ENCODE peak calls at places on chromosomes 7 and 10, in eight cellular contexts. One of them, this sample, is unnamed.

GRCh38 chr7:36019966-36020365 is 133.1 kb upstream of the EEPD1 start:
- DNase-seq in cardiac fibroblast: no peak
- DNase-seq in colonic mucosa: no peak
- DNase-seq in foreskin keratinocyte: no peak
- DNase-seq in endothelial cell: no peak
- DNase-seq in tibial nerve: no peak
- DNase-seq in tibial artery: no peak
- DNase-seq in fibroblast of mammary gland: no peak
- DNase-seq in this sample: peak; percentile 18

GRCh38 chr7:135771961-135772638 is 23.5 kb upstream of the FAM180A start:
- DNase-seq in cardiac fibroblast: peak; percentile 60
- DNase-seq in colonic mucosa: no peak
- DNase-seq in foreskin keratinocyte: peak; percentile 58
- DNase-seq in endothelial cell: no peak
- DNase-seq in tibial nerve: no peak
- DNase-seq in tibial artery: no peak
- DNase-seq in fibroblast of mammary gland: peak; percentile 79
- DNase-seq in this sample: no peak

GRCh38 chr10:79139124-79139835 is 70.5 kb downstream of the ZMIZ1 start:
- DNase-seq in cardiac fibroblast: peak; percentile 84
- DNase-seq in colonic mucosa: no peak
- DNase-seq in foreskin keratinocyte: no peak
- DNase-seq in endothelial cell: no peak
- DNase-seq in tibial nerve: peak; percentile 27
- DNase-seq in tibial artery: peak; percentile 77
- DNase-seq in fibroblast of mammary gland: peak; percentile 93
- DNase-seq in this sample: no peak

GRCh38 chr10:87675396-87676376 is 16.0 kb downstream of the PAPSS2 start:
- DNase-seq in cardiac fibroblast: peak; percentile 79
- DNase-seq in colonic mucosa: no peak
- DNase-seq in foreskin keratinocyte: peak; percentile 89
- DNase-seq in endothelial cell: no peak
- DNase-seq in tibial nerve: no peak
- DNase-seq in tibial artery: no peak
- DNase-seq in fibroblast of mammary gland: peak; percentile 68
- DNase-seq in this sample: no peak

GRCh38 chr10:84097787-84098353 is 41.4 kb upstream of the GHITM start:
- DNase-seq in cardiac fibroblast: peak; percentile 62
- DNase-seq in colonic mucosa: no peak
- DNase-seq in foreskin keratinocyte: peak; percentile 4
- DNase-seq in endothelial cell: no peak
- DNase-seq in tibial nerve: no peak
- DNase-seq in tibial artery: no peak
- DNase-seq in fibroblast of mammary gland: peak; percentile 43
- DNase-seq in this sample: no peak

GRCh38 chr10:58435297-58435696 is 50.1 kb downstream of the TFAM start:
- DNase-seq in cardiac fibroblast: peak; percentile 96
- DNase-seq in colonic mucosa: no peak
- DNase-seq in foreskin keratinocyte: peak; percentile 89
- DNase-seq in endothelial cell: no peak
- DNase-seq in tibial nerve: no peak
- DNase-seq in tibial artery: peak; percentile 88
- DNase-seq in fibroblast of mammary gland: peak; percentile 98
- DNase-seq in this sample: no peak

GRCh38 chr10:38038107-38038931 is 27.8 kb downstream of the ZNF33A start:
- DNase-seq in cardiac fibroblast: no peak
- DNase-seq in colonic mucosa: no peak
- DNase-seq in foreskin keratinocyte: no peak
- DNase-seq in endothelial cell: no peak
- DNase-seq in tibial nerve: no peak
- DNase-seq in tibial artery: no peak
- DNase-seq in fibroblast of mammary gland: no peak
- DNase-seq in this sample: no peak

GRCh38 chr7:73770002-73770859 is at the start of gene CLDN3:
- DNase-seq in cardiac fibroblast: no peak
- DNase-seq in colonic mucosa: peak; percentile 95
- DNase-seq in foreskin keratinocyte: no peak
- DNase-seq in endothelial cell: peak; percentile 9
- DNase-seq in tibial nerve: no peak
- DNase-seq in tibial artery: no peak
- DNase-seq in fibroblast of mammary gland: no peak
- DNase-seq in this sample: peak; percentile 77

GRCh38 chr10:64039208-64039607 is 518.0 kb downstream of the REEP3 start:
- DNase-seq in cardiac fibroblast: no peak
- DNase-seq in colonic mucosa: no peak
- DNase-seq in foreskin keratinocyte: no peak
- DNase-seq in endothelial cell: no peak
- DNase-seq in tibial nerve: no peak
- DNase-seq in tibial artery: no peak
- DNase-seq in fibroblast of mammary gland: no peak
- DNase-seq in this sample: no peak

GRCh38 chr10:102670871-102671434 is 26.7 kb downstream of the TRIM8 start:
- DNase-seq in cardiac fibroblast: no peak
- DNase-seq in colonic mucosa: no peak
- DNase-seq in foreskin keratinocyte: no peak
- DNase-seq in endothelial cell: no peak
- DNase-seq in tibial nerve: no peak
- DNase-seq in tibial artery: no peak
- DNase-seq in fibroblast of mammary gland: no peak
- DNase-seq in this sample: no peak

GRCh38 chr10:96978621-96979154 is 146.6 kb downstream of the LCOR start:
- DNase-seq in cardiac fibroblast: no peak
- DNase-seq in colonic mucosa: no peak
- DNase-seq in foreskin keratinocyte: no peak
- DNase-seq in endothelial cell: no peak
- DNase-seq in tibial nerve: no peak
- DNase-seq in tibial artery: no peak
- DNase-seq in fibroblast of mammary gland: no peak
- DNase-seq in this sample: no peak

GRCh38 chr7:131365876-131366275 is 38.2 kb downstream of the MKLN1 start:
- DNase-seq in cardiac fibroblast: peak; percentile 74
- DNase-seq in colonic mucosa: no peak
- DNase-seq in foreskin keratinocyte: no peak
- DNase-seq in endothelial cell: no peak
- DNase-seq in tibial nerve: no peak
- DNase-seq in tibial artery: no peak
- DNase-seq in fibroblast of mammary gland: peak; percentile 51
- DNase-seq in this sample: no peak

GRCh38 chr10:113053881-113054280 is 103.8 kb downstream of the TCF7L2 start:
- DNase-seq in cardiac fibroblast: no peak
- DNase-seq in colonic mucosa: no peak
- DNase-seq in foreskin keratinocyte: peak; percentile 65
- DNase-seq in endothelial cell: peak; percentile 55
- DNase-seq in tibial nerve: no peak
- DNase-seq in tibial artery: no peak
- DNase-seq in fibroblast of mammary gland: no peak
- DNase-seq in this sample: no peak

GRCh38 chr7:1915326-1915725 is 245.2 kb downstream of the ELFN1 start:
- DNase-seq in cardiac fibroblast: no peak
- DNase-seq in colonic mucosa: no peak
- DNase-seq in foreskin keratinocyte: no peak
- DNase-seq in endothelial cell: no peak
- DNase-seq in tibial nerve: no peak
- DNase-seq in tibial artery: no peak
- DNase-seq in fibroblast of mammary gland: no peak
- DNase-seq in this sample: no peak

GRCh38 chr7:120165231-120165630 is 107.7 kb upstream of the KCND2 start:
- DNase-seq in cardiac fibroblast: no peak
- DNase-seq in colonic mucosa: no peak
- DNase-seq in foreskin keratinocyte: no peak
- DNase-seq in endothelial cell: no peak
- DNase-seq in tibial nerve: no peak
- DNase-seq in tibial artery: no peak
- DNase-seq in fibroblast of mammary gland: peak; percentile 39
- DNase-seq in this sample: no peak

GRCh38 chr7:86814980-86815379 is 171.3 kb downstream of the GRM3 start:
- DNase-seq in cardiac fibroblast: no peak
- DNase-seq in colonic mucosa: no peak
- DNase-seq in foreskin keratinocyte: peak; percentile 6
- DNase-seq in endothelial cell: peak; percentile 28
- DNase-seq in tibial nerve: no peak
- DNase-seq in tibial artery: no peak
- DNase-seq in fibroblast of mammary gland: peak; percentile 7
- DNase-seq in this sample: no peak

GRCh38 chr10:92756233-92757065 is 66.7 kb downstream of the HHEX start:
- DNase-seq in cardiac fibroblast: peak; percentile 44
- DNase-seq in colonic mucosa: no peak
- DNase-seq in foreskin keratinocyte: no peak
- DNase-seq in endothelial cell: peak; percentile 41
- DNase-seq in tibial nerve: no peak
- DNase-seq in tibial artery: no peak
- DNase-seq in fibroblast of mammary gland: no peak
- DNase-seq in this sample: no peak

GRCh38 chr10:119817991-119818888 is 54.4 kb downstream of the MCMBP start:
- DNase-seq in cardiac fibroblast: peak; percentile 65
- DNase-seq in colonic mucosa: peak; percentile 27
- DNase-seq in foreskin keratinocyte: peak; percentile 42
- DNase-seq in endothelial cell: peak; percentile 94
- DNase-seq in tibial nerve: peak; percentile 33
- DNase-seq in tibial artery: peak; percentile 32
- DNase-seq in fibroblast of mammary gland: peak; percentile 62
- DNase-seq in this sample: peak; percentile 94

GRCh38 chr10:42836096-42836495 is 53.5 kb downstream of the BMS1 start:
- DNase-seq in cardiac fibroblast: no peak
- DNase-seq in colonic mucosa: no peak
- DNase-seq in foreskin keratinocyte: no peak
- DNase-seq in endothelial cell: peak; percentile 10
- DNase-seq in tibial nerve: no peak
- DNase-seq in tibial artery: no peak
- DNase-seq in fibroblast of mammary gland: no peak
- DNase-seq in this sample: no peak

GRCh38 chr10:42836771-42837468 is 54.3 kb downstream of the BMS1 start:
- DNase-seq in cardiac fibroblast: peak; percentile 21
- DNase-seq in colonic mucosa: no peak
- DNase-seq in foreskin keratinocyte: peak; percentile 38
- DNase-seq in endothelial cell: no peak
- DNase-seq in tibial nerve: no peak
- DNase-seq in tibial artery: no peak
- DNase-seq in fibroblast of mammary gland: peak; percentile 12
- DNase-seq in this sample: no peak
- TF ChIP-seq CTCF in cardiac fibroblast: peak; percentile 4
- TF ChIP-seq CTCF in colonic mucosa: no peak
- TF ChIP-seq CTCF in foreskin keratinocyte: peak; percentile 45
- TF ChIP-seq CTCF in endothelial cell: no peak
- TF ChIP-seq CTCF in tibial nerve: no peak
- TF ChIP-seq CTCF in tibial artery: no peak
- TF ChIP-seq CTCF in fibroblast of mammary gland: peak; percentile 4
- TF ChIP-seq CTCF in this sample: no peak

DNA sequence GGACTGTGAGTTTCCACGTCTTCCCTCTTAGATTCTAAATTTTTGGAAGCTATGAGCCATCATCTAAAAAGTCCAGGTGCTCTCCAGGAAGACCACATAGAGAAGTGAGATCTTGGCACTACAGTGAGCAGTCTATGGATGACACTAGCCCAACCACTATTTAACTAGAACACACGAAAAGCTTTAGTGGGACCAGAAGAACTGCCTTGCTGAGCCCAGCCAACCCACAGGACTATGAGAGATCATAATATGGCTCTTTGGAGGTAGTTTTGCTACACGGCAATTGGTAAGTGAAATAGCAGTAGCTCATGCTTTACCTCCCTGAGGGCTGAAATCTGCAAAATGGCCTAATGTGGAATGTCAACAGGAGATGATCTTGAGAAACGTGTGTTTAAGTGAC is 68.8 kb downstream of the TMEM130 start:
- DNase-seq in cardiac fibroblast: no peak
- DNase-seq in colonic mucosa: no peak
- DNase-seq in foreskin keratinocyte: no peak
- DNase-seq in endothelial cell: no peak
- DNase-seq in tibial nerve: no peak
- DNase-seq in tibial artery: no peak
- DNase-seq in fibroblast of mammary gland: no peak
- DNase-seq in this sample: no peak
- TF ChIP-seq CTCF in cardiac fibroblast: no peak
- TF ChIP-seq CTCF in colonic mucosa: no peak
- TF ChIP-seq CTCF in foreskin keratinocyte: no peak
- TF ChIP-seq CTCF in endothelial cell: no peak
- TF ChIP-seq CTCF in tibial nerve: no peak
- TF ChIP-seq CTCF in tibial artery: no peak
- TF ChIP-seq CTCF in fibroblast of mammary gland: no peak
- TF ChIP-seq CTCF in this sample: no peak

DNA sequence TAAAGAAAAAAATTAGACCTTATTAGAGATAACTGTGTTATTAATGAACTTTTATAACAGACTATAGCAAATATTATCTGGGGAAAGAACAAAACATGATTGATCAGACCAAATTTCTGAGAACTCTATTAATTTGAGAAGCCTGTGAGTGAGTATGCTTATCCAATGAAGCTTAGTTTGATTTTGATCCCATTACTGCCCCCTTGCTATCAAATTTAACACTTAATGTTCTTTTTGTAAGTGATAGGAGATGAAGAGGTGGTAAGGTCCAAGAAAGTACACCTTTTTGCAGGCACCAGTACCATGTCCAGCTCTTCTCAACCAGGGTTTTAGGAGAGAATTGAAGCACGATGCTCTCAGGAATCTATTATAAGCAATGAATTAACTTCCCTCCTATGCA is 49.9 kb downstream of the ZNF365 start:
- DNase-seq in cardiac fibroblast: no peak
- DNase-seq in colonic mucosa: no peak
- DNase-seq in foreskin keratinocyte: no peak
- DNase-seq in endothelial cell: no peak
- DNase-seq in tibial nerve: no peak
- DNase-seq in tibial artery: no peak
- DNase-seq in fibroblast of mammary gland: peak; percentile 22
- DNase-seq in this sample: no peak
- TF ChIP-seq CTCF in cardiac fibroblast: peak; percentile 6
- TF ChIP-seq CTCF in colonic mucosa: no peak
- TF ChIP-seq CTCF in foreskin keratinocyte: peak; percentile 46
- TF ChIP-seq CTCF in endothelial cell: no peak
- TF ChIP-seq CTCF in tibial nerve: no peak
- TF ChIP-seq CTCF in tibial artery: no peak
- TF ChIP-seq CTCF in fibroblast of mammary gland: peak; percentile 21
- TF ChIP-seq CTCF in this sample: peak; percentile 27

DNA sequence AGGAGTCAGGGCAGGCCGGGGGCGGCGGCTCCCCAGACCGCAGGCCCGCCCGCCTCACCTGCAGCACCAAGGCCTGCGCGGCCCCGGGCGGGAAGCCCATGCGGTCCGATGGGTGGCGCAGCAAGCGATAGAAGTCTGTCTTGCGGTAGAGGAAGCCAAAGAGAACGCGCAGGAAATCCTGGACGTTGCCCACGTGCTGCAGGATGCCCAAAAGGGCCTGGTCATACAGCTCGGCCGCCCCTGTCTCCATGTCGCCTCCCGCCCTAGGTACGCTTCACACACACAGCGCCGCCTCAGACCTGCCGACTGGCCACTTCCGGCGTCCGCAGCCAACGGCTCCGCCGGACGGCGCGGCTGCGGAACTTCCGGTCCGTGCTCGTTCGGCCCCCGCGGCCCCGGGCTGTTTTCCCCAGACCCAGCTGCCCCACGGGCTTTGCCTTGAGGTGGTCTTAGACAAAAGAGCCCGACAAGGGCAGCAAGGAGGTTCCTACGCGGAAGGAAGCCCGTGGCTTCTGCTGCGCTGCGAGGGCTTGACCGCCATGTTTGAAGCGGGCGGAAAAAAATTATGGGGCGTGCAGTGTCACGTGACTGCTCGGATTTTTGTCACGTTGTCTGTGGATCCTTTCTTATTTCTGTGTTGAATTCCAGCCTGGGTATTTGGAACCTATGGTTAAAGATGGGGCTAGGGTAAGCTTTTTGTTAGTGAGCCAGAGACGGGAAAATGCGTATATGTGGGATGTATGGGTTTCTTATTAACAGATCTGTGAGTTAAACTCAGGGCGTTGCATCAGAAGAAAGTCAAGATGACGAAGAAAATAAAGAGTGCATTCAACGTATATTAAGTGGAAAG is at the start of gene NUDCD3:
- DNase-seq in cardiac fibroblast: peak; percentile 85
- DNase-seq in colonic mucosa: peak; percentile 87
- DNase-seq in foreskin keratinocyte: peak; percentile 86
- DNase-seq in endothelial cell: peak; percentile 75
- DNase-seq in tibial nerve: peak; percentile 63
- DNase-seq in tibial artery: peak; percentile 80
- DNase-seq in fibroblast of mammary gland: peak; percentile 80
- DNase-seq in this sample: peak; percentile 85
- TF ChIP-seq CTCF in cardiac fibroblast: peak; percentile 18
- TF ChIP-seq CTCF in colonic mucosa: no peak
- TF ChIP-seq CTCF in foreskin keratinocyte: peak; percentile 46
- TF ChIP-seq CTCF in endothelial cell: no peak
- TF ChIP-seq CTCF in tibial nerve: no peak
- TF ChIP-seq CTCF in tibial artery: no peak
- TF ChIP-seq CTCF in fibroblast of mammary gland: no peak
- TF ChIP-seq CTCF in this sample: peak; percentile 14

This sample was measured in type B pancreatic cell.